ENCODE peak calls at places on chromosomes 13 and 19, in eight cellular contexts. D, B, V, I, X, M, F and Q are unnamed samples.

GRCh38 chr19:15508035-15508710 is at the start of gene CYP4F22:
- DNase-seq in D (no peak), B (no peak), V (no peak), I (no peak), X (no peak), M (no peak), F (no peak), Q (no peak)

GRCh38 chr19:34972163-34972705 is 8.2 kb upstream of the ZNF792 start:
- DNase-seq in D (no peak), B (no peak), V (no peak), I (no peak), X (no peak), M (no peak), F (no peak), Q (peak)

GRCh38 chr19:17448190-17448967 is at the start of gene TMEM221:
- DNase-seq in D (no peak), B (peak), V (no peak), I (no peak), X (peak), M (no peak), F (no peak), Q (no peak)

GRCh38 chr19:33610588-33610987 is 11.2 kb upstream of the CHST8 start:
- DNase-seq in D (no peak), B (no peak), V (no peak), I (no peak), X (no peak), M (no peak), F (no peak), Q (no peak)

GRCh38 chr19:51365211-51366049 is 758 bp downstream of the ETFB start:
- DNase-seq in D (no peak), B (peak), V (no peak), I (peak), X (peak), M (peak), F (no peak), Q (no peak)

GRCh38 chr13:50387124-50387581 is 371.9 kb downstream of the KCNRG start:
- DNase-seq in D (no peak), B (peak), V (no peak), I (peak), X (peak), M (peak), F (no peak), Q (no peak)

GRCh38 chr13:80716610-80717081 is 375.7 kb upstream of the SPRY2 start:
- DNase-seq in D (no peak), B (no peak), V (no peak), I (peak), X (peak), M (no peak), F (no peak), Q (no peak)

GRCh38 chr13:47959468-47960088 is 41.5 kb downstream of the SUCLA2 start:
- DNase-seq in D (no peak), B (no peak), V (no peak), I (no peak), X (no peak), M (no peak), F (no peak), Q (no peak)

GRCh38 chr19:32599736-32600157 is 18.8 kb downstream of the PDCD5 start:
- DNase-seq in D (no peak), B (no peak), V (peak), I (peak), X (peak), M (peak), F (peak), Q (no peak)

GRCh38 chr13:104204177-104204576 is 1138.0 kb upstream of the SLC10A2 start:
- DNase-seq in D (no peak), B (no peak), V (no peak), I (no peak), X (no peak), M (no peak), F (no peak), Q (no peak)

GRCh38 chr19:13622727-13623126 is 116.4 kb upstream of the CACNA1A start:
- DNase-seq in D (no peak), B (no peak), V (no peak), I (no peak), X (no peak), M (no peak), F (no peak), Q (no peak)

GRCh38 chr19:12918253-12918652 is 840 bp downstream of the SYCE2 start:
- DNase-seq in D (no peak), B (no peak), V (no peak), I (no peak), X (no peak), M (no peak), F (no peak), Q (no peak)

GRCh38 chr13:88908896-88909535 is 1237.8 kb downstream of the SLITRK5 start:
- DNase-seq in D (no peak), B (no peak), V (no peak), I (no peak), X (no peak), M (no peak), F (no peak), Q (no peak)

GRCh38 chr19:7199613-7200533 is 94.3 kb downstream of the INSR start:
- DNase-seq in D (no peak), B (no peak), V (no peak), I (no peak), X (peak), M (no peak), F (no peak), Q (no peak)

DNA sequence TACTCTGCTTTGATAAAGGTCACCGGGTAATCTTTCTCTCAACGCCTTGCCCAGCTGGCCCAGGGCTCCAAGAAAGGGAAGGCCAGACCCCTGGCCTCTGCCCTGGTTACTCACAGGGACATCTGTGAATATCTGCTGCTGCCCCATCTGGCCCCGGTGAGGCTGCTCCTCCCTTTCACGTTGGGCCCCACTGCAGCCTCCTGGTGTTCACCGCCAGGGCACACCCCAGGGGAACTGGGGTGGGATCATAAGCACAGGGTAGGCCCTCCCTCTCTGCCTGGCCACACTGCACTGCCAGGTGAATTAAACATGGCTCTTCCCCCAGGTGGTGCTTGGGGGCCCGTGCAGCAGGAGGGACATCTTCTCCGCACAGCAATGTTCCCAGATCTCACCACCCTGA is 12.7 kb downstream of the LAIR1 start:
- DNase-seq in D (no peak), B (no peak), V (no peak), I (no peak), X (no peak), M (no peak), F (no peak), Q (no peak)
- TF ChIP-seq CTCF in D (no peak), B (no peak), V (no peak), I (no peak), X (no peak), M (no peak), F (no peak), Q (no peak)

DNA sequence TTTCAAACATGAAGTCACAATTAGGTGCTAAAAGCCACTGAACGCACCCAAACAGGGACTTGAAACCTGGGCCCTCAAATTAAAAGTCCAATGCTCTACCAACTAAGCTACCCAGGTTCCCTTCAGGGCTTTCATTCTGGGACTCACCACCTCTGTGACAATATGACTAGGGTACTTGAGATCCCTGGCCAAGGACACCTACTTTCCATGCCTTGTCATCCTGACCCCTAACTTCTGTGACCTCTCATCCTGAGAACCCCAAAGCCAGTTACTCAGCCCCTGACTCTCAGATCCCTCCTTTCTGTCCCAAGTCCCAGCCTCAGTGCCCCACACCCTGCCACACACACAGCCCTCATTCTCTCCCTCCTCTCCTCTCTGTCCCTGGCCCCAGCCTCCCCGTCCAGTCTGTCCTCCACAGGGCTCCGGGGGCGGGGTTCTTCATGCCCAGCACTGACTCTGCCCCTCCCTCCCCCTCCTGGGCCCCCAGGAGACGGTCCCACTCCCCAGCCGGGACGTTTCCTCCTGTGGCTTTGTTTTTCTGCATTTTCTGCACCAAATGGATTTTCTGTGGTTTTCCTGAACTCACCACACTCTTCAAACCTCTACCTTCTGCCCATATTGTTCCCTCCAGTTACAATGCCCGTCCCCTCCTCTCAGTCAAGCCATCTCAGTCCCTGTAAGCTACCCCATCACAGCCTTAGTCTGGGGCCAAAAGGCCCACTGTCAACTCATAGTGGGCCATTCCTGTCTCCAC is 7.0 kb downstream of the RCN3 start:
- DNase-seq in D (no peak), B (no peak), V (no peak), I (no peak), X (no peak), M (no peak), F (no peak), Q (no peak)
- TF ChIP-seq CTCF in D (no peak), B (no peak), V (no peak), I (no peak), X (no peak), M (no peak), F (no peak), Q (no peak)

GRCh38 chr13:36531746-36532486 is 99.6 kb downstream of the CCNA1 start:
- DNase-seq in D (no peak), B (no peak), V (no peak), I (peak), X (no peak), M (peak), F (no peak), Q (no peak)
- TF ChIP-seq CTCF in D (no peak), B (no peak), V (no peak), I (no peak), X (no peak), M (no peak), F (no peak), Q (no peak)

DNA sequence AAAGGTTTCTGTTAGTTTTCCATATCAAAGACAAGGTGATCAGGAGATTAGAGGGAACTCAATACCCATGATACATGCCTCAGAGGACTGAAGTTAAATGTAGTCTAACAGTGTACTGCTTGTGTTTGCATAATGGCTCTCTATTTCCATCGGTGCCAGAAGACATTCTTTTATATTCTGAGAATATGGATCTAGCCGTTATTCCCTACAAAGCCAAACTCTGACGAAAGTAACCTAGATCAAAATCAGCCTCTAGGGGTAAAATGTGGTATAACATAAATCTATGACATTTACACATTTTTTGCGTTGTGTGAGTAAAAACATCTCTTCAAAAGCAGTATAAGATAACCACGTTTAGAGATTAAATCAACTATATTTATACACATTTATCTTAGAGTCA is 2232.7 kb downstream of the PCDH9 start:
- DNase-seq in D (no peak), B (no peak), V (no peak), I (no peak), X (no peak), M (no peak), F (no peak), Q (no peak)
- TF ChIP-seq CTCF in D (no peak), B (no peak), V (no peak), I (no peak), X (no peak), M (no peak), F (no peak), Q (no peak)